ENCODE peak calls at places on chromosomes 4 and X, in four cellular contexts. P is K562, M is GM12878, R is HepG2. V is an unnamed sample.

GRCh38 chr4:188550296-188550695 is 411.1 kb downstream of the TRIML1 start:
- DNase-seq in M (no peak), R (no peak), P (no peak), V (no peak)

GRCh38 chr4:10461091-10461849 is 4.0 kb upstream of the ZNF518B start:
- DNase-seq in R (no peak), P (peak), M (peak), V (peak)

GRCh38 chrX:154430916-154431315 is 2.4 kb downstream of the ATP6AP1 start:
- DNase-seq in R (no peak), M (no peak), P (no peak), V (no peak)

GRCh38 chr4:98485816-98486355 is 172.5 kb downstream of the TSPAN5 start:
- DNase-seq in P (no peak), M (no peak), R (peak), V (no peak)

GRCh38 chr4:159787901-159788300 is 685.0 kb downstream of the RAPGEF2 start:
- DNase-seq in M (no peak), P (no peak), R (no peak), V (no peak)

GRCh38 chr4:184812651-184813181 is 13.1 kb downstream of the ACSL1 start:
- DNase-seq in M (no peak), R (no peak), P (no peak), V (no peak)

GRCh38 chr4:79917246-79917645 is 155.8 kb downstream of the ANTXR2 start:
- DNase-seq in R (peak), M (peak), P (peak), V (peak)

GRCh38 chrX:150982786-150983525 is at the start of gene HMGB3:
- DNase-seq in M (peak), P (peak), R (peak), V (peak)

GRCh38 chrX:39946822-39947221 is 150.9 kb downstream of the BCOR start:
- DNase-seq in P (no peak), M (no peak), R (no peak), V (no peak)

GRCh38 chr4:183362916-183363542 is 40.8 kb upstream of the CLDN24 start:
- DNase-seq in P (no peak), M (no peak), R (peak), V (peak)

GRCh38 chr4:137467537-137467936 is 64.8 kb downstream of the PCDH18 start:
- DNase-seq in R (no peak), M (no peak), P (no peak), V (no peak)

GRCh38 chr4:142824368-142824767 is 21.7 kb downstream of the INPP4B start:
- DNase-seq in M (no peak), P (no peak), R (no peak), V (no peak)

GRCh38 chr4:30720021-30720655 is at the start of gene PCDH7:
- DNase-seq in R (no peak), M (no peak), P (no peak), V (peak)

GRCh38 chrX:47264507-47265173 is 31.8 kb downstream of the USP11 start:
- DNase-seq in R (peak), P (peak), M (no peak), V (no peak)

GRCh38 chr4:7192252-7193039 is at the start of gene SORCS2:
- DNase-seq in M (no peak), R (peak), P (peak), V (peak)

GRCh38 chrX:106894978-106895452 is 8.1 kb downstream of the RIPPLY1 start:
- DNase-seq in M (no peak), P (no peak), R (peak), V (no peak)

GRCh38 chrX:1535241-1536041 is 1.5 kb downstream of the P2RY8 start:
- DNase-seq in R (no peak), P (no peak), M (peak), V (no peak)

GRCh38 chr4:10164877-10165283 is 48.3 kb upstream of the WDR1 start:
- DNase-seq in P (peak), M (no peak), R (peak), V (peak)

GRCh38 chrX:1249101-1249887 is 19.3 kb upstream of the CSF2RA start:
- DNase-seq in M (peak), R (peak), P (no peak), V (peak)

GRCh38 chr4:120769227-120769626 is 153.3 kb downstream of the PRDM5 start:
- DNase-seq in R (no peak), P (no peak), M (no peak), V (no peak)

GRCh38 chr4:172982151-172982590 is 186.4 kb upstream of the GALNT7 start:
- DNase-seq in P (no peak), M (peak), R (no peak), V (no peak)

GRCh38 chr4:23039813-23040212 is 347.1 kb downstream of the GBA3 start:
- DNase-seq in M (no peak), P (no peak), R (no peak), V (no peak)

GRCh38 chr4:138558886-138559285 is 316.7 kb upstream of the SLC7A11 start:
- DNase-seq in M (no peak), R (no peak), P (no peak), V (no peak)

GRCh38 chr4:158929939-158930344 is 161.1 kb downstream of the FNIP2 start:
- DNase-seq in R (no peak), P (no peak), M (no peak), V (no peak)

GRCh38 chr4:11814758-11815157 is 386.1 kb upstream of the HS3ST1 start:
- DNase-seq in P (no peak), M (no peak), R (no peak), V (no peak)

GRCh38 chr4:30770049-30770549 is 49.9 kb downstream of the PCDH7 start:
- DNase-seq in P (no peak), R (no peak), M (no peak), V (no peak)

GRCh38 chrX:118208476-118208875 is 91.9 kb upstream of the KLHL13 start:
- DNase-seq in P (no peak), M (no peak), R (no peak), V (no peak)

GRCh38 chrX:150849996-150850720 is 48.3 kb downstream of the CD99L2 start:
- DNase-seq in P (no peak), M (no peak), R (no peak), V (no peak)

GRCh38 chrX:50596056-50596455 is 125.4 kb upstream of the DGKK start:
- DNase-seq in R (no peak), P (no peak), M (no peak), V (no peak)

GRCh38 chr4:97582890-97583289 is 560.4 kb downstream of the STPG2 start:
- DNase-seq in M (no peak), R (no peak), P (no peak), V (no peak)

GRCh38 chr4:139913398-139913990 is 240.5 kb downstream of the MAML3 start:
- DNase-seq in R (peak), P (no peak), M (no peak), V (no peak)

GRCh38 chr4:13980317-13980716 is 352.8 kb upstream of the BOD1L1 start:
- DNase-seq in P (no peak), R (no peak), M (no peak), V (no peak)

GRCh38 chr4:24168658-24169057 is 278.8 kb upstream of the PPARGC1A start:
- DNase-seq in M (no peak), P (no peak), R (no peak), V (no peak)

GRCh38 chr4:146508229-146508939 is 13.4 kb downstream of the SLC10A7 start:
- DNase-seq in R (no peak), P (no peak), M (no peak), V (no peak)

GRCh38 chr4:146510942-146511341 is 10.8 kb downstream of the SLC10A7 start:
- DNase-seq in R (no peak), M (no peak), P (no peak), V (no peak)

GRCh38 chr4:146506272-146506671 is 15.5 kb downstream of the SLC10A7 start:
- DNase-seq in R (no peak), P (no peak), M (no peak), V (no peak)

GRCh38 chr4:146511381-146511780 is 10.4 kb downstream of the SLC10A7 start:
- DNase-seq in P (no peak), M (no peak), R (no peak), V (no peak)

DNA sequence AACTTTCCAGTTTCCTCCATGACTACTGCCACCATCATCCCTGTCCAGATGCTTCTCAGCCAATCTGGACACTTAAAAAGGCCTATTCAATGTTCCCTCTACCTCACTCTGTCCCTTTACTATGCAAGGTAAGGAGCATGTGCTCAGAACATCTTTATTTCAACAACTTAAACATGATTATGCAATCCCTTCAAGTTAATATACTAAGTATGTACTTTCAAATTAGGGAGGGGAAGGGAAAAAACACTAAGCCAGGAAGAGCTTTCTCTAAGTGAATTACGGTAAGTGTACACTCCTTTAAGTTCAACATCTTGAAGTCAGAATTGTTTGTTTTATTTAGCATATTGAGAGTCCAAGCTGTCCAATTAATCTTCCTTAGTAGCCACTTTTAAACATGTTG is 14.1 kb downstream of the SLC10A7 start:
- DNase-seq in R (no peak), P (no peak), M (no peak), V (no peak)
- TF ChIP-seq USF2 in R (no peak), P (no peak), M (no peak), V (no peak)

DNA sequence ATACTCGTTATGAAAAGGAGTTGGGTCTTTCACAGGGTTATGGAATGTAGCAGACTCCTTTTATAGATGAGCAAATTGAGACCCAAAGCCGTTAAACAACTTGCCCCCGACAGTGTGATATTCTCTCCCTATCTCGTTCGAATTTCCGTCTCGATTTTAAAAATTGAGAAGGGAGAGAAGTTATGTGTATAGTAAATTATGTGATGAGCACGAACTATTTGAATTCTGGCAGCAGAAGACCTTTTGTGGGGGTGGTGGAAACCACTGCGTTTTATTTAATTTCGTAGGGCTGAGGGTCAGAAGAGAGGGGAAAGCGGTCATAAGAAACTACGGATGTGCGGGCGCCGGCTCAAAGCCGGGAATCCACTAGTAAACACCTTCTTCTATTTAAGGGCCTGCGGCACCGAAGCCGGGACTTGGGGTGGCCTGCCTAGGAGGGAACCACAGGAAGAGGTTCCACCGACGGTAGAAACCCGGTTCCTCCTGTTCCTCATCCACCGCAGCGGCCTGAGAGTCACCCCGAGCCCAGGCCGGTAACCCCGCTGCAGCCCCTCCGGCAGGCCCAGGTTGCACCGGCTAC is 1.5 kb upstream of the DDX3X start:
- DNase-seq in M (no peak), R (no peak), P (no peak), V (no peak)
- TF ChIP-seq CREB1 in M (no peak), R (no peak), P (no peak), V (no peak)

GRCh38 chr4:151961456-151961855 is 200.6 kb upstream of the GATB start:
- DNase-seq in P (no peak), R (no peak), M (no peak), V (no peak)

GRCh38 chr4:151968643-151969042 is 207.8 kb upstream of the GATB start:
- DNase-seq in P (no peak), M (no peak), R (no peak), V (no peak)

GRCh38 chr4:151962138-151962845 is 201.5 kb upstream of the GATB start:
- DNase-seq in R (no peak), M (no peak), P (no peak), V (no peak)

DNA sequence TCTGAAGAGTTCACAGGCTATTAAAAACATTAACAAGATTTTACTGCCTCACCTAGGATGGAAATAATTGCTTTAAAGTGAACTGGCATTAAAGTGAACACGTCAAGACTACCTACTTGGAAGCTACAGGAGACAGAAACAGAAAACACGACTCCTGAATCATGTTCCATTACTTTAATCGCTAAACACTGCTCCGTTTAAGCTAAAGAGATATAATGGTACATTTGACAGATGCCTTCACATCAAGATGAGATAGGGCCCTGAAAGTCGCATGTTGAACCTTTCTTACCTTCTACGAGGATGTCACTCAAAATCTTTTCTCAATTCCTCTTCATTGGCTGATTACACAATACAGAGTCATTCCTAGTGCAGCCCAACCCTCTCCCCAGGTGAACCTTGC is 206.3 kb upstream of the GATB start:
- DNase-seq in R (no peak), P (no peak), M (no peak), V (no peak)
- TF ChIP-seq TCF7 in R (no peak), P (no peak), M (no peak), V (no peak)

GRCh38 chr4:94757192-94758140 is at the start of gene BMPR1B:
- DNase-seq in P (no peak), M (no peak), R (no peak), V (peak)
- TF ChIP-seq USF2 in P (no peak), M (no peak), R (no peak), V (no peak)

GRCh38 chr4:76532810-76533209 is 97.8 kb downstream of the SHROOM3 start:
- DNase-seq in R (no peak), P (no peak), M (no peak), V (no peak)
- TF ChIP-seq CREB1 in R (no peak), P (no peak), M (no peak), V (no peak)

V was measured in WTC11.